ENCODE peak calls at places on chromosomes 3 and 15, in ten cellular contexts. W, Q, O, D, P, I, M, L, G and C are unnamed samples.

GRCh38 chr3:55579499-55579898 is 92.4 kb upstream of the WNT5A start:
- DNase-seq in P (no peak), W (no peak), L (no peak), G (no peak), M (peak), D (no peak), I (no peak), O (no peak), Q (no peak), C (no peak)

GRCh38 chr3:172557515-172558220 is 34.4 kb upstream of the TNFSF10 start:
- DNase-seq in I (no peak), P (no peak), W (no peak), L (no peak), O (no peak), G (no peak), D (no peak), M (no peak), Q (no peak), C (no peak)

GRCh38 chr3:78659386-78659987 is 1108.3 kb downstream of the ROBO1 start:
- DNase-seq in W (peak), G (no peak), Q (peak), L (no peak), I (no peak), O (no peak), M (peak), D (peak), P (peak), C (no peak)

GRCh38 chr3:27943106-27943505 is 221.0 kb upstream of the EOMES start:
- DNase-seq in O (no peak), G (peak), M (peak), W (no peak), P (no peak), Q (no peak), D (no peak), I (no peak), L (no peak), C (no peak)

GRCh38 chr15:68820205-68820588 is 498 bp downstream of the ANP32A start:
- DNase-seq in D (peak), I (peak), L (peak), Q (peak), W (no peak), M (peak), P (peak), G (no peak), O (peak), C (no peak)

GRCh38 chr3:190534386-190534785 is 20.5 kb downstream of the IL1RAP start:
- DNase-seq in M (no peak), W (no peak), Q (no peak), O (no peak), D (no peak), L (no peak), G (no peak), P (no peak), I (no peak), C (no peak)

GRCh38 chr3:29635888-29636287 is 355.0 kb downstream of the RBMS3 start:
- DNase-seq in D (no peak), Q (no peak), I (no peak), W (no peak), O (no peak), P (no peak), L (no peak), G (no peak), M (no peak), C (no peak)

GRCh38 chr3:18208856-18209255 is 216.3 kb downstream of the SATB1 start:
- DNase-seq in W (no peak), P (no peak), G (no peak), O (no peak), I (no peak), D (no peak), M (no peak), L (no peak), Q (no peak), C (no peak)

GRCh38 chr15:51184637-51185036 is 89.9 kb upstream of the TNFAIP8L3 start:
- DNase-seq in L (no peak), D (no peak), O (no peak), W (no peak), I (no peak), P (no peak), Q (no peak), G (no peak), M (no peak), C (no peak)

GRCh38 chr15:63041402-63041977 is 1.1 kb upstream of the TPM1 start:
- DNase-seq in O (no peak), Q (no peak), D (no peak), W (peak), P (no peak), L (no peak), G (no peak), M (no peak), I (no peak), C (no peak)

GRCh38 chr3:65833761-65834505 is 204.8 kb downstream of the MAGI1 start:
- DNase-seq in L (no peak), W (no peak), I (no peak), M (peak), P (peak), G (no peak), Q (no peak), O (no peak), D (no peak), C (no peak)

GRCh38 chr3:142853270-142854163 is 35.4 kb downstream of the PCOLCE2 start:
- DNase-seq in G (no peak), I (no peak), L (no peak), P (peak), W (no peak), M (no peak), D (no peak), O (no peak), Q (no peak), C (no peak)

GRCh38 chr3:188061133-188061532 is 92.8 kb upstream of the LPP start:
- DNase-seq in L (no peak), M (peak), O (no peak), Q (peak), W (no peak), I (no peak), G (no peak), D (no peak), P (peak), C (no peak)

GRCh38 chr15:48868549-48868948 is 9.4 kb upstream of the EID1 start:
- DNase-seq in P (peak), G (no peak), O (no peak), W (no peak), D (no peak), M (no peak), L (no peak), Q (no peak), I (no peak), C (no peak)

GRCh38 chr15:28969511-28970085 is 83.8 kb downstream of the APBA2 start:
- DNase-seq in D (peak), L (no peak), I (peak), O (no peak), P (no peak), W (no peak), G (no peak), Q (no peak), M (peak), C (no peak)

GRCh38 chr3:112653881-112654300 is 12.9 kb upstream of the CCDC80 start:
- DNase-seq in G (no peak), O (no peak), W (peak), L (no peak), D (no peak), M (no peak), P (peak), I (no peak), Q (no peak), C (no peak)

GRCh38 chr3:38453914-38454178 is 156 bp downstream of the ACVR2B start:
- DNase-seq in L (no peak), G (no peak), P (no peak), Q (no peak), D (no peak), O (no peak), I (no peak), W (peak), M (no peak), C (no peak)

GRCh38 chr3:169026543-169027181 is 636.9 kb downstream of the MECOM start:
- DNase-seq in W (peak), P (peak), M (peak), I (no peak), G (no peak), O (no peak), D (no peak), Q (no peak), L (peak), C (no peak)

GRCh38 chr3:31145062-31145461 is 250.6 kb upstream of the GADL1 start:
- DNase-seq in O (no peak), M (no peak), P (no peak), G (no peak), W (no peak), Q (no peak), L (no peak), D (no peak), I (no peak), C (no peak)

GRCh38 chr3:153084431-153084830 is 77.6 kb upstream of the RAP2B start:
- DNase-seq in O (no peak), P (no peak), D (no peak), L (no peak), M (no peak), Q (no peak), W (no peak), I (no peak), G (no peak), C (no peak)

GRCh38 chr3:46353090-46353489 is 821 bp upstream of the CCR2 start:
- DNase-seq in O (no peak), L (no peak), G (no peak), Q (no peak), I (no peak), P (no peak), M (no peak), W (no peak), D (no peak), C (no peak)

GRCh38 chr3:53080612-53081205 is 34.8 kb upstream of the SFMBT1 start:
- DNase-seq in Q (no peak), W (no peak), G (no peak), M (no peak), P (no peak), D (no peak), I (no peak), L (no peak), O (no peak), C (no peak)

GRCh38 chr3:102339671-102340070 is 95.1 kb upstream of the ZPLD1 start:
- DNase-seq in Q (no peak), I (peak), D (no peak), P (no peak), L (no peak), W (no peak), M (no peak), G (no peak), O (no peak), C (no peak)

GRCh38 chr15:43772624-43773023 is 4.1 kb downstream of the ELL3 start:
- DNase-seq in O (no peak), G (no peak), Q (no peak), W (no peak), D (no peak), M (no peak), L (no peak), I (no peak), P (no peak), C (no peak)

GRCh38 chr3:138593488-138594149 is 441 bp downstream of the CEP70 start:
- DNase-seq in D (no peak), L (no peak), W (peak), M (no peak), G (no peak), I (no peak), O (no peak), P (no peak), Q (no peak), C (no peak)

GRCh38 chr3:183434503-183434902 is 6.1 kb upstream of the MCF2L2 start:
- DNase-seq in W (no peak), P (no peak), L (no peak), I (no peak), O (no peak), M (no peak), G (no peak), D (no peak), Q (no peak), C (no peak)

GRCh38 chr15:26889298-26889898 is 22.5 kb downstream of the GABRA5 start:
- DNase-seq in P (peak), I (no peak), Q (peak), L (peak), D (peak), O (no peak), M (peak), W (peak), G (peak), C (peak)

GRCh38 chr3:50971487-50971924 is 296.8 kb downstream of the DOCK3 start:
- DNase-seq in P (peak), L (peak), W (peak), D (no peak), M (peak), O (no peak), I (no peak), Q (peak), G (peak), C (no peak)

GRCh38 chr3:51670053-51670666 is 892 bp upstream of the TEX264 start:
- DNase-seq in M (no peak), D (no peak), I (no peak), G (no peak), L (no peak), Q (peak), P (no peak), O (no peak), W (no peak), C (no peak)

GRCh38 chr3:16793321-16793720 is 91.4 kb upstream of the PLCL2 start:
- DNase-seq in D (no peak), G (no peak), O (no peak), Q (no peak), W (no peak), M (no peak), L (no peak), I (no peak), P (no peak), C (no peak)

GRCh38 chr15:97904196-97904572 is 56.3 kb upstream of the ARRDC4 start:
- DNase-seq in M (peak), G (peak), L (peak), O (no peak), W (peak), Q (peak), P (peak), D (peak), I (peak), C (peak)